ENCODE peak calls at places on chromosomes 4 and X, in seven cellular contexts. One of them, this sample, is unnamed. For H3K9me3, the result is how much of the 10 kb centered on the place peaks cover.

GRCh38 chrX:115898382-115899001 is 272.1 kb upstream of the AGTR2 start:
- DNase-seq in ovary: peak
- DNase-seq in mammary epithelial cell: peak
- DNase-seq in CD4-positive, alpha-beta memory T cell: peak
- DNase-seq in AG04450: no peak
- DNase-seq in cardiac muscle cell: peak
- DNase-seq in psoas muscle: peak
- DNase-seq in this sample: no peak

GRCh38 chr4:100494166-100494565 is 23.7 kb downstream of the EMCN start:
- DNase-seq in ovary: no peak
- DNase-seq in mammary epithelial cell: peak
- DNase-seq in CD4-positive, alpha-beta memory T cell: no peak
- DNase-seq in AG04450: no peak
- DNase-seq in cardiac muscle cell: no peak
- DNase-seq in psoas muscle: no peak
- DNase-seq in this sample: no peak

GRCh38 chrX:78796916-78797315 is 49.4 kb downstream of the LPAR4 start:
- DNase-seq in ovary: no peak
- DNase-seq in mammary epithelial cell: no peak
- DNase-seq in CD4-positive, alpha-beta memory T cell: no peak
- DNase-seq in AG04450: no peak
- DNase-seq in cardiac muscle cell: no peak
- DNase-seq in psoas muscle: no peak
- DNase-seq in this sample: no peak

GRCh38 chr4:99648321-99648720 is 9.3 kb downstream of the C4orf54 start:
- DNase-seq in ovary: peak
- DNase-seq in mammary epithelial cell: no peak
- DNase-seq in CD4-positive, alpha-beta memory T cell: no peak
- DNase-seq in AG04450: no peak
- DNase-seq in cardiac muscle cell: no peak
- DNase-seq in psoas muscle: no peak
- DNase-seq in this sample: peak

GRCh38 chr4:111070390-111070789 is 447.5 kb upstream of the PITX2 start:
- DNase-seq in ovary: no peak
- DNase-seq in mammary epithelial cell: no peak
- DNase-seq in CD4-positive, alpha-beta memory T cell: no peak
- DNase-seq in AG04450: no peak
- DNase-seq in cardiac muscle cell: no peak
- DNase-seq in psoas muscle: no peak
- DNase-seq in this sample: no peak

GRCh38 chr4:8580321-8581093 is at the start of gene GPR78:
- DNase-seq in ovary: peak
- DNase-seq in mammary epithelial cell: peak
- DNase-seq in CD4-positive, alpha-beta memory T cell: peak
- DNase-seq in AG04450: no peak
- DNase-seq in cardiac muscle cell: peak
- DNase-seq in psoas muscle: peak
- DNase-seq in this sample: peak

GRCh38 chrX:40299028-40299479 is 201.3 kb upstream of the BCOR start:
- DNase-seq in ovary: peak
- DNase-seq in mammary epithelial cell: no peak
- DNase-seq in CD4-positive, alpha-beta memory T cell: no peak
- DNase-seq in AG04450: no peak
- DNase-seq in cardiac muscle cell: peak
- DNase-seq in psoas muscle: no peak
- DNase-seq in this sample: no peak

GRCh38 chr4:80213117-80213815 is 16.0 kb downstream of the PRDM8 start:
- DNase-seq in ovary: no peak
- DNase-seq in mammary epithelial cell: peak
- DNase-seq in CD4-positive, alpha-beta memory T cell: no peak
- DNase-seq in AG04450: no peak
- DNase-seq in cardiac muscle cell: no peak
- DNase-seq in psoas muscle: no peak
- DNase-seq in this sample: no peak

GRCh38 chr4:108512615-108513505 is 107.5 kb upstream of the RPL34 start:
- DNase-seq in ovary: peak
- DNase-seq in mammary epithelial cell: peak
- DNase-seq in CD4-positive, alpha-beta memory T cell: peak
- DNase-seq in AG04450: peak
- DNase-seq in cardiac muscle cell: peak
- DNase-seq in psoas muscle: no peak
- DNase-seq in this sample: peak

GRCh38 chr4:105620640-105621323 is 68.4 kb downstream of the ARHGEF38 start:
- DNase-seq in ovary: no peak
- DNase-seq in mammary epithelial cell: peak
- DNase-seq in CD4-positive, alpha-beta memory T cell: no peak
- DNase-seq in AG04450: no peak
- DNase-seq in cardiac muscle cell: no peak
- DNase-seq in psoas muscle: peak
- DNase-seq in this sample: no peak

GRCh38 chr4:95546866-95547707 is 1.7 kb downstream of the UNC5C start:
- DNase-seq in ovary: no peak
- DNase-seq in mammary epithelial cell: peak
- DNase-seq in CD4-positive, alpha-beta memory T cell: no peak
- DNase-seq in AG04450: no peak
- DNase-seq in cardiac muscle cell: peak
- DNase-seq in psoas muscle: no peak
- DNase-seq in this sample: peak

GRCh38 chrX:68842781-68843581 is 14.2 kb downstream of the EFNB1 start:
- DNase-seq in ovary: no peak
- DNase-seq in mammary epithelial cell: peak
- DNase-seq in CD4-positive, alpha-beta memory T cell: no peak
- DNase-seq in AG04450: no peak
- DNase-seq in cardiac muscle cell: no peak
- DNase-seq in psoas muscle: no peak
- DNase-seq in this sample: no peak

GRCh38 chr4:174523003-174523693 is 860 bp upstream of the HPGD start:
- DNase-seq in ovary: no peak
- DNase-seq in mammary epithelial cell: no peak
- DNase-seq in CD4-positive, alpha-beta memory T cell: no peak
- DNase-seq in AG04450: no peak
- DNase-seq in cardiac muscle cell: peak
- DNase-seq in psoas muscle: no peak
- DNase-seq in this sample: peak

GRCh38 chr4:174918058-174918457 is at the start of gene ADAM29:
- DNase-seq in ovary: no peak
- DNase-seq in mammary epithelial cell: no peak
- DNase-seq in CD4-positive, alpha-beta memory T cell: no peak
- DNase-seq in AG04450: no peak
- DNase-seq in cardiac muscle cell: no peak
- DNase-seq in psoas muscle: no peak
- DNase-seq in this sample: no peak

GRCh38 chrX:10756365-10756915 is 136.1 kb upstream of the MID1 start:
- DNase-seq in ovary: no peak
- DNase-seq in mammary epithelial cell: peak
- DNase-seq in CD4-positive, alpha-beta memory T cell: no peak
- DNase-seq in AG04450: peak
- DNase-seq in cardiac muscle cell: peak
- DNase-seq in psoas muscle: no peak
- DNase-seq in this sample: peak

GRCh38 chrX:72045141-72045540 is 86.6 kb downstream of the RTL5 start:
- DNase-seq in ovary: no peak
- DNase-seq in mammary epithelial cell: peak
- DNase-seq in CD4-positive, alpha-beta memory T cell: no peak
- DNase-seq in AG04450: no peak
- DNase-seq in cardiac muscle cell: no peak
- DNase-seq in psoas muscle: no peak
- DNase-seq in this sample: no peak

DNA sequence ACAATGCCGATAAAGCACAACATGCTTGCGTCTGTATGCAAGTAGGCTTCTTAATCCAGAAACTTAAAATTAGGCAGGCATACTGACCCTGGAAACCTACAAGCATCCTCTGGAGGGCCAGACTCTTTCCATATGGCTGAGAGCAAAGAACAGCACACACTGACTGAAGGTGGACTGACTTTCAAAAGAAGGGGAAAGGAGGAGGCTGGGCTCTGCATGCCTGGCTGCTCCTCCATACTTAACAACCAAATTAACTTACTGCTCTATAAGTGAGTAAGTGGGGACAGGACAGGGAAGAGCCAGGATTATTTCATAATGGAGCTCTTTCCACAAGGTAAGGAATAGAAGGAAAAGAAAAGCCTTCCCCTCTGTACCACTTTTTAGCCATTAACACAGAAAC is 55.9 kb upstream of the ATP8A1 start:
- DNase-seq in ovary: no peak
- DNase-seq in mammary epithelial cell: no peak
- DNase-seq in CD4-positive, alpha-beta memory T cell: no peak
- DNase-seq in AG04450: no peak
- DNase-seq in cardiac muscle cell: no peak
- DNase-seq in psoas muscle: no peak
- DNase-seq in this sample: no peak
- H3K9me3 ChIP-seq in ovary: under half
- H3K9me3 ChIP-seq in mammary epithelial cell: under half
- H3K9me3 ChIP-seq in CD4-positive, alpha-beta memory T cell: under half
- H3K9me3 ChIP-seq in AG04450: under half
- H3K9me3 ChIP-seq in cardiac muscle cell: under half
- H3K9me3 ChIP-seq in psoas muscle: under half
- H3K9me3 ChIP-seq in this sample: under half

DNA sequence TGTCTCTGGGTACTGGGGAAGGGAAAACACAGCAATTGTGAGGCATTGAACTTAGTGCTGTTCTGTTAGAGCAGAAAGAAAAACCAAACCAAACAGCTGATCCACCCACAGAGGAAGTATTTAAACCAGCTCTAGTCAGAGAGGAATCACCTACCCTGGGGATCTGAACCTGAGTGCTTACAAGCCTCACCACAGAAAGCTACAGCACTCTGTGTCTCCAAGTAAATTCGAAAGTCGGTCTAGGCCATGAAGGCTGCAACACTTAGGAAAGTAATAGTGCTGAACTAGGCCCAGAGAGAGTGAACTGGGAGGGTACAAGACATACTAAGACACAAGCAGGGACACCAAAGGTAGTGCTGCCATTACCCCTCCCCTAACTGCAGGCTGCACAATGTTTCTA is 142.2 kb upstream of the CXorf51A start:
- DNase-seq in ovary: no peak
- DNase-seq in mammary epithelial cell: no peak
- DNase-seq in CD4-positive, alpha-beta memory T cell: no peak
- DNase-seq in AG04450: no peak
- DNase-seq in cardiac muscle cell: no peak
- DNase-seq in psoas muscle: no peak
- DNase-seq in this sample: no peak
- H3K9me3 ChIP-seq in ovary: under half
- H3K9me3 ChIP-seq in mammary epithelial cell: under half
- H3K9me3 ChIP-seq in CD4-positive, alpha-beta memory T cell: under half
- H3K9me3 ChIP-seq in AG04450: under half
- H3K9me3 ChIP-seq in cardiac muscle cell: under half
- H3K9me3 ChIP-seq in psoas muscle: under half
- H3K9me3 ChIP-seq in this sample: under half

GRCh38 chr4:175986-176385 is 51.7 kb downstream of the ZNF718 start:
- DNase-seq in ovary: no peak
- DNase-seq in mammary epithelial cell: no peak
- DNase-seq in CD4-positive, alpha-beta memory T cell: no peak
- DNase-seq in AG04450: no peak
- DNase-seq in cardiac muscle cell: no peak
- DNase-seq in psoas muscle: no peak
- DNase-seq in this sample: no peak
- H3K9me3 ChIP-seq in ovary: under half
- H3K9me3 ChIP-seq in mammary epithelial cell: under half
- H3K9me3 ChIP-seq in CD4-positive, alpha-beta memory T cell: half or more
- H3K9me3 ChIP-seq in AG04450: under half
- H3K9me3 ChIP-seq in cardiac muscle cell: under half
- H3K9me3 ChIP-seq in psoas muscle: half or more
- H3K9me3 ChIP-seq in this sample: under half

GRCh38 chr4:113732-114131 is 10.6 kb upstream of the ZNF718 start:
- DNase-seq in ovary: no peak
- DNase-seq in mammary epithelial cell: no peak
- DNase-seq in CD4-positive, alpha-beta memory T cell: no peak
- DNase-seq in AG04450: no peak
- DNase-seq in cardiac muscle cell: no peak
- DNase-seq in psoas muscle: no peak
- DNase-seq in this sample: no peak

GRCh38 chr4:112771-113170 is 11.5 kb upstream of the ZNF718 start:
- DNase-seq in ovary: no peak
- DNase-seq in mammary epithelial cell: no peak
- DNase-seq in CD4-positive, alpha-beta memory T cell: no peak
- DNase-seq in AG04450: no peak
- DNase-seq in cardiac muscle cell: no peak
- DNase-seq in psoas muscle: no peak
- DNase-seq in this sample: no peak

GRCh38 chr4:107083-107443 is 17.2 kb upstream of the ZNF718 start:
- DNase-seq in ovary: no peak
- DNase-seq in mammary epithelial cell: no peak
- DNase-seq in CD4-positive, alpha-beta memory T cell: no peak
- DNase-seq in AG04450: no peak
- DNase-seq in cardiac muscle cell: no peak
- DNase-seq in psoas muscle: no peak
- DNase-seq in this sample: no peak

DNA sequence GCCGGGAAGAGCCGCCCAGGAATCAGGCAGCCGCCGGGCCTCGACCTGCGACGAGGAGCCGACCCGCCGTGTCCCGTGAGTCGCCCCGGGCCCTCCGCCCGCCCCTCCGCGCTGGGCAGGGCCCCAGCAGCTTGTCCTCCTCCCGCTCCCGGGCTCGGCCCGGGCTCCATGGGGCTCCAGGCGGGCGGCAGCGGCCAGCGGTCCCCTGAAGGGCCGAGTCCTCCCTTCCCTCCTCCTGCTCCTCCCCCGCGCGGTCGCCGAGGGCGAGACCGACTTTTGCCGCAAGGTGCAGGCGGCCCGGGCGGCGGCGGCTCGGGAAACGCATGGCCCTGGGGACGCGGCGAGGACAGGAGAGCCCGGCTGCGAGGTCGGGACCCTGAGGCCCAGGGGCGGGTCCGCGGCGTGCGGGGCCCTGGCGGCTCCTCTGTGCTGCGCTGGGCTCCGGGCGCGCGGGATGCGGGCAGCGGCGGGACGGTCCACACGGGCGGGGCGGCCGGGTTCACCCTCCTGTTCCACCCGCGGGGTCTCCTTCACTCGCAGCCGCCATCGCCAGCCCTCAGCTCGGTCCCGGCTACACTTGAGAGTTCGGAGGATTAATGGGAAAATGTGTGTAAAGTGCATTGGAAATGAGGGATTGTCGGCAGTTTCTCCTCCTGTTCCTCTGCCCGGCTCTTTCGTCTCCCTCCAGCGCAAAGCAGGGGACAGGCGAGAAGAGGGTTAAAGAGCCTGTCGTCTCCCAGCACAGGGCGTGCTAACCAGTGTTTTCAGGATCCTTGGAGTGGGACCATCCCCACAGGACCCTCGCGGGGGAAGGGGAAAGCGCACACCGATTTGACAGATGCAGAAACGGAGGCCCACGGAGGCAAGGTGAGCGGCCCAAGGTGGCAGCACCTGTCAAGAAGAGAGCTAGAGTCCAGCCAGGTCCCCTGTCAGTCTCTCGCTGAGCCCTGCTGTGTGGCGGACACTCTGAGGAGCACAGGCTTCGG is 16.6 kb upstream of the ZNF718 start:
- DNase-seq in ovary: no peak
- DNase-seq in mammary epithelial cell: no peak
- DNase-seq in CD4-positive, alpha-beta memory T cell: no peak
- DNase-seq in AG04450: no peak
- DNase-seq in cardiac muscle cell: peak
- DNase-seq in psoas muscle: no peak
- DNase-seq in this sample: no peak
- H3K9me3 ChIP-seq in ovary: under half
- H3K9me3 ChIP-seq in mammary epithelial cell: under half
- H3K9me3 ChIP-seq in CD4-positive, alpha-beta memory T cell: under half
- H3K9me3 ChIP-seq in AG04450: half or more
- H3K9me3 ChIP-seq in cardiac muscle cell: under half
- H3K9me3 ChIP-seq in psoas muscle: under half
- H3K9me3 ChIP-seq in this sample: under half

This sample was measured in testis.